ENCODE peak calls at places on chromosomes 1 and 21, in six cellular contexts. One of them, this sample, is unnamed.

GRCh38 chr1:7220007-7220406 is 434.8 kb downstream of the CAMTA1 start:
- DNase-seq in NCI-H1105 treated with DMSO at 0.1 percent for 48 hours: no peak
- DNase-seq in DMS153: no peak
- DNase-seq in Calu3: no peak
- DNase-seq in H7: no peak
- DNase-seq in COLO829: no peak
- DNase-seq in this sample: no peak

GRCh38 chr1:190144650-190145049 is 333.0 kb downstream of the BRINP3 start:
- DNase-seq in NCI-H1105 treated with DMSO at 0.1 percent for 48 hours: no peak
- DNase-seq in DMS153: no peak
- DNase-seq in Calu3: no peak
- DNase-seq in H7: no peak
- DNase-seq in COLO829: no peak
- DNase-seq in this sample: no peak

GRCh38 chr1:165365344-165365743 is 8.8 kb upstream of the LMX1A start:
- DNase-seq in NCI-H1105 treated with DMSO at 0.1 percent for 48 hours: no peak
- DNase-seq in DMS153: no peak
- DNase-seq in Calu3: no peak
- DNase-seq in H7: no peak
- DNase-seq in COLO829: no peak
- DNase-seq in this sample: no peak

GRCh38 chr1:212155219-212155618 is 119.7 kb downstream of the DTL start:
- DNase-seq in NCI-H1105 treated with DMSO at 0.1 percent for 48 hours: no peak
- DNase-seq in DMS153: no peak
- DNase-seq in Calu3: no peak
- DNase-seq in H7: no peak
- DNase-seq in COLO829: no peak
- DNase-seq in this sample: no peak

GRCh38 chr1:27142464-27142863 is 12.5 kb downstream of the SLC9A1 start:
- DNase-seq in NCI-H1105 treated with DMSO at 0.1 percent for 48 hours: no peak
- DNase-seq in DMS153: peak
- DNase-seq in Calu3: peak
- DNase-seq in H7: no peak
- DNase-seq in COLO829: no peak
- DNase-seq in this sample: no peak

GRCh38 chr21:44710756-44711326 is 531 bp downstream of the TSPEAR start:
- DNase-seq in NCI-H1105 treated with DMSO at 0.1 percent for 48 hours: peak
- DNase-seq in DMS153: peak
- DNase-seq in Calu3: no peak
- DNase-seq in H7: peak
- DNase-seq in COLO829: no peak
- DNase-seq in this sample: no peak

GRCh38 chr1:205811660-205812059 is 1.3 kb downstream of the SLC41A1 start:
- DNase-seq in NCI-H1105 treated with DMSO at 0.1 percent for 48 hours: no peak
- DNase-seq in DMS153: no peak
- DNase-seq in Calu3: no peak
- DNase-seq in H7: no peak
- DNase-seq in COLO829: no peak
- DNase-seq in this sample: no peak

GRCh38 chr1:79128726-79129125 is 122.2 kb upstream of the ADGRL4 start:
- DNase-seq in NCI-H1105 treated with DMSO at 0.1 percent for 48 hours: no peak
- DNase-seq in DMS153: peak
- DNase-seq in Calu3: no peak
- DNase-seq in H7: no peak
- DNase-seq in COLO829: peak
- DNase-seq in this sample: no peak

GRCh38 chr1:186183219-186183618 is 191.8 kb downstream of the TPR start:
- DNase-seq in NCI-H1105 treated with DMSO at 0.1 percent for 48 hours: no peak
- DNase-seq in DMS153: no peak
- DNase-seq in Calu3: peak
- DNase-seq in H7: no peak
- DNase-seq in COLO829: no peak
- DNase-seq in this sample: peak

This sample was measured in stimulated activated effector memory CD8-positive, alpha-beta T cell treated with anti-CD3 and anti-CD28 coated beads, Interleukin-12 subunit alpha, Interleukin-12 subunit beta, amount 100 ng/mL, for 72 hours.